ENCODE peak calls at places on chromosome 5, in six cellular contexts. One of them, this sample, is unnamed.

GRCh38 chr5:159811712-159812111 is 104.6 kb upstream of the ADRA1B start:
- DNase-seq in mammary epithelial cell: no peak
- DNase-seq in heart right ventricle: no peak
- DNase-seq in cardiac muscle cell: no peak
- DNase-seq in AG04450: no peak
- DNase-seq in A549: no peak
- DNase-seq in this sample: no peak

GRCh38 chr5:42756630-42757601 is at the start of gene CCDC152:
- DNase-seq in mammary epithelial cell: peak
- DNase-seq in heart right ventricle: peak
- DNase-seq in cardiac muscle cell: peak
- DNase-seq in AG04450: no peak
- DNase-seq in A549: no peak
- DNase-seq in this sample: peak

GRCh38 chr5:38595149-38595725 is 38.8 kb upstream of the LIFR start:
- DNase-seq in mammary epithelial cell: peak
- DNase-seq in heart right ventricle: no peak
- DNase-seq in cardiac muscle cell: peak
- DNase-seq in AG04450: peak
- DNase-seq in A549: no peak
- DNase-seq in this sample: no peak

GRCh38 chr5:168404366-168404765 is 81.9 kb upstream of the RARS1 start:
- DNase-seq in mammary epithelial cell: peak
- DNase-seq in heart right ventricle: no peak
- DNase-seq in cardiac muscle cell: peak
- DNase-seq in AG04450: peak
- DNase-seq in A549: no peak
- DNase-seq in this sample: no peak

GRCh38 chr5:171999877-172000276 is 6.6 kb downstream of the FBXW11 start:
- DNase-seq in mammary epithelial cell: no peak
- DNase-seq in heart right ventricle: no peak
- DNase-seq in cardiac muscle cell: no peak
- DNase-seq in AG04450: no peak
- DNase-seq in A549: no peak
- DNase-seq in this sample: no peak

GRCh38 chr5:106435185-106435584 is 1235.6 kb downstream of the EFNA5 start:
- DNase-seq in mammary epithelial cell: no peak
- DNase-seq in heart right ventricle: no peak
- DNase-seq in cardiac muscle cell: no peak
- DNase-seq in AG04450: no peak
- DNase-seq in A549: no peak
- DNase-seq in this sample: no peak

GRCh38 chr5:132310141-132310834 is 16.1 kb downstream of the SLC22A4 start:
- DNase-seq in mammary epithelial cell: no peak
- DNase-seq in heart right ventricle: no peak
- DNase-seq in cardiac muscle cell: no peak
- DNase-seq in AG04450: no peak
- DNase-seq in A549: no peak
- DNase-seq in this sample: no peak

GRCh38 chr5:176133289-176133870 is 104.8 kb upstream of the SIMC1 start:
- DNase-seq in mammary epithelial cell: no peak
- DNase-seq in heart right ventricle: no peak
- DNase-seq in cardiac muscle cell: no peak
- DNase-seq in AG04450: no peak
- DNase-seq in A549: no peak
- DNase-seq in this sample: no peak

GRCh38 chr5:180289433-180289832 is 2.5 kb downstream of the MAPK9 start:
- DNase-seq in mammary epithelial cell: peak
- DNase-seq in heart right ventricle: no peak
- DNase-seq in cardiac muscle cell: no peak
- DNase-seq in AG04450: no peak
- DNase-seq in A549: no peak
- DNase-seq in this sample: no peak

GRCh38 chr5:60945760-60946253 is 802 bp downstream of the NDUFAF2 start:
- DNase-seq in mammary epithelial cell: peak
- DNase-seq in heart right ventricle: peak
- DNase-seq in cardiac muscle cell: peak
- DNase-seq in AG04450: peak
- DNase-seq in A549: peak
- DNase-seq in this sample: no peak

GRCh38 chr5:86679529-86679928 is 61.8 kb downstream of the COX7C start:
- DNase-seq in mammary epithelial cell: peak
- DNase-seq in heart right ventricle: peak
- DNase-seq in cardiac muscle cell: peak
- DNase-seq in AG04450: peak
- DNase-seq in A549: peak
- DNase-seq in this sample: no peak

GRCh38 chr5:168766038-168766700 is 187.0 kb upstream of the PANK3 start:
- DNase-seq in mammary epithelial cell: no peak
- DNase-seq in heart right ventricle: no peak
- DNase-seq in cardiac muscle cell: no peak
- DNase-seq in AG04450: no peak
- DNase-seq in A549: no peak
- DNase-seq in this sample: no peak

GRCh38 chr5:169350759-169351240 is 49.9 kb upstream of the SLIT3 start:
- DNase-seq in mammary epithelial cell: peak
- DNase-seq in heart right ventricle: peak
- DNase-seq in cardiac muscle cell: peak
- DNase-seq in AG04450: peak
- DNase-seq in A549: peak
- DNase-seq in this sample: no peak

GRCh38 chr5:6780802-6781391 is 67.7 kb downstream of the TENT4A start:
- DNase-seq in mammary epithelial cell: no peak
- DNase-seq in heart right ventricle: no peak
- DNase-seq in cardiac muscle cell: no peak
- DNase-seq in AG04450: no peak
- DNase-seq in A549: peak
- DNase-seq in this sample: no peak

GRCh38 chr5:104297076-104297475 is 734.5 kb upstream of the NUDT12 start:
- DNase-seq in mammary epithelial cell: no peak
- DNase-seq in heart right ventricle: no peak
- DNase-seq in cardiac muscle cell: no peak
- DNase-seq in AG04450: no peak
- DNase-seq in A549: no peak
- DNase-seq in this sample: no peak

GRCh38 chr5:157998021-157998504 is 139.1 kb upstream of the CLINT1 start:
- DNase-seq in mammary epithelial cell: peak
- DNase-seq in heart right ventricle: no peak
- DNase-seq in cardiac muscle cell: peak
- DNase-seq in AG04450: no peak
- DNase-seq in A549: no peak
- DNase-seq in this sample: no peak

GRCh38 chr5:69213513-69214215 is 21.0 kb upstream of the CDK7 start:
- DNase-seq in mammary epithelial cell: peak
- DNase-seq in heart right ventricle: no peak
- DNase-seq in cardiac muscle cell: peak
- DNase-seq in AG04450: peak
- DNase-seq in A549: no peak
- DNase-seq in this sample: no peak

GRCh38 chr5:97499605-97500004 is 316.6 kb upstream of the RIOK2 start:
- DNase-seq in mammary epithelial cell: no peak
- DNase-seq in heart right ventricle: peak
- DNase-seq in cardiac muscle cell: peak
- DNase-seq in AG04450: no peak
- DNase-seq in A549: no peak
- DNase-seq in this sample: no peak

GRCh38 chr5:141513021-141513626 is 24.2 kb downstream of the PCDHGC5 start:
- DNase-seq in mammary epithelial cell: no peak
- DNase-seq in heart right ventricle: no peak
- DNase-seq in cardiac muscle cell: peak
- DNase-seq in AG04450: no peak
- DNase-seq in A549: no peak
- DNase-seq in this sample: no peak

GRCh38 chr5:167895899-167896659 is 395.4 kb upstream of the WWC1 start:
- DNase-seq in mammary epithelial cell: no peak
- DNase-seq in heart right ventricle: no peak
- DNase-seq in cardiac muscle cell: no peak
- DNase-seq in AG04450: no peak
- DNase-seq in A549: no peak
- DNase-seq in this sample: no peak

GRCh38 chr5:100026601-100027000 is 508.6 kb upstream of the FAM174A start:
- DNase-seq in mammary epithelial cell: no peak
- DNase-seq in heart right ventricle: no peak
- DNase-seq in cardiac muscle cell: no peak
- DNase-seq in AG04450: no peak
- DNase-seq in A549: no peak
- DNase-seq in this sample: no peak

GRCh38 chr5:27158775-27159174 is 120.4 kb upstream of the CDH9 start:
- DNase-seq in mammary epithelial cell: peak
- DNase-seq in heart right ventricle: no peak
- DNase-seq in cardiac muscle cell: peak
- DNase-seq in AG04450: no peak
- DNase-seq in A549: no peak
- DNase-seq in this sample: no peak

GRCh38 chr5:60312098-60312497 is 387.9 kb downstream of the DEPDC1B start:
- DNase-seq in mammary epithelial cell: no peak
- DNase-seq in heart right ventricle: no peak
- DNase-seq in cardiac muscle cell: no peak
- DNase-seq in AG04450: no peak
- DNase-seq in A549: no peak
- DNase-seq in this sample: no peak

GRCh38 chr5:60958088-60958487 is 13.1 kb downstream of the NDUFAF2 start:
- DNase-seq in mammary epithelial cell: no peak
- DNase-seq in heart right ventricle: no peak
- DNase-seq in cardiac muscle cell: no peak
- DNase-seq in AG04450: no peak
- DNase-seq in A549: no peak
- DNase-seq in this sample: no peak

GRCh38 chr5:62348723-62349481 is 42.9 kb downstream of the KIF2A start:
- DNase-seq in mammary epithelial cell: no peak
- DNase-seq in heart right ventricle: no peak
- DNase-seq in cardiac muscle cell: no peak
- DNase-seq in AG04450: no peak
- DNase-seq in A549: no peak
- DNase-seq in this sample: no peak

GRCh38 chr5:62354028-62354874 is 48.2 kb downstream of the KIF2A start:
- DNase-seq in mammary epithelial cell: peak
- DNase-seq in heart right ventricle: peak
- DNase-seq in cardiac muscle cell: peak
- DNase-seq in AG04450: peak
- DNase-seq in A549: peak
- DNase-seq in this sample: no peak
- TF ChIP-seq CTCF in mammary epithelial cell: peak
- TF ChIP-seq CTCF in heart right ventricle: peak
- TF ChIP-seq CTCF in cardiac muscle cell: peak
- TF ChIP-seq CTCF in AG04450: peak
- TF ChIP-seq CTCF in A549: peak
- TF ChIP-seq CTCF in this sample: no peak

GRCh38 chr5:127612441-127613141 is 36.3 kb upstream of the CTXN3 start:
- DNase-seq in mammary epithelial cell: peak
- DNase-seq in heart right ventricle: no peak
- DNase-seq in cardiac muscle cell: no peak
- DNase-seq in AG04450: no peak
- DNase-seq in A549: no peak
- DNase-seq in this sample: no peak
- TF ChIP-seq CTCF in mammary epithelial cell: no peak
- TF ChIP-seq CTCF in heart right ventricle: no peak
- TF ChIP-seq CTCF in cardiac muscle cell: no peak
- TF ChIP-seq CTCF in AG04450: no peak
- TF ChIP-seq CTCF in A549: no peak
- TF ChIP-seq CTCF in this sample: no peak

DNA sequence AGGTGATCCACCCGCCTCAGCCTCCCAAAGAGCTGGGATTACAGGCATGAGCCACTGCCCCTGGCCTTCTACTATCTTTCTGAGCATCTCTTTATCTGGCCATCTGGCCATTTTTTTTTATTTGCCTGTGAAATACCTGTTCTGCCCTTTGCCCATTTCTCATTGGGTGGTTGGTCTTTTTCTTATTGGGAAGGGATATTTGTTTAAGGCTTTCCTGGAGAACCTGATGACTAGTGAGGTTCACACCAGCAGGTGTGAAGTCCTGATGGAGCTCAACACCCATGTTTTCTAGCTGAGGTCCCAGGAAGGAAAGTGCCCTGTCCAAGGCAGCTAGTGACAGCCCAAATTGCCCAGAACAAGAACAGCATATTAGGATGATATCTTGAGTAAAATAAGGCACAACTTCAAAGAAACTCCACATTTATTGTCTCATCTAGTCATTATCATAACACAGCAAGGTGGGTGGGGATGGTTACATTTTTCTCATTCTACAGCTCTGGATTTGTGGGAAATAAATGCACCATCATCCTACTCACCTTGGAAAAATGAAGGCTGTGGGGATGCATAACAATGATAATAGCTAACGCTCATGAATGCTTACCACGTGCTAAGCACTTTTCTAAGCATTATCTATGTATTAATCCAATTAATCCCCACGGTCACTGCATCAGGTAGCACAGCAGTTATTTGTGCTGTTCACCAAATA is 20.3 kb downstream of the SLC36A3 start:
- DNase-seq in mammary epithelial cell: peak
- DNase-seq in heart right ventricle: no peak
- DNase-seq in cardiac muscle cell: no peak
- DNase-seq in AG04450: no peak
- DNase-seq in A549: no peak
- DNase-seq in this sample: no peak
- TF ChIP-seq CTCF in mammary epithelial cell: no peak
- TF ChIP-seq CTCF in heart right ventricle: no peak
- TF ChIP-seq CTCF in cardiac muscle cell: no peak
- TF ChIP-seq CTCF in AG04450: no peak
- TF ChIP-seq CTCF in A549: no peak
- TF ChIP-seq CTCF in this sample: no peak

DNA sequence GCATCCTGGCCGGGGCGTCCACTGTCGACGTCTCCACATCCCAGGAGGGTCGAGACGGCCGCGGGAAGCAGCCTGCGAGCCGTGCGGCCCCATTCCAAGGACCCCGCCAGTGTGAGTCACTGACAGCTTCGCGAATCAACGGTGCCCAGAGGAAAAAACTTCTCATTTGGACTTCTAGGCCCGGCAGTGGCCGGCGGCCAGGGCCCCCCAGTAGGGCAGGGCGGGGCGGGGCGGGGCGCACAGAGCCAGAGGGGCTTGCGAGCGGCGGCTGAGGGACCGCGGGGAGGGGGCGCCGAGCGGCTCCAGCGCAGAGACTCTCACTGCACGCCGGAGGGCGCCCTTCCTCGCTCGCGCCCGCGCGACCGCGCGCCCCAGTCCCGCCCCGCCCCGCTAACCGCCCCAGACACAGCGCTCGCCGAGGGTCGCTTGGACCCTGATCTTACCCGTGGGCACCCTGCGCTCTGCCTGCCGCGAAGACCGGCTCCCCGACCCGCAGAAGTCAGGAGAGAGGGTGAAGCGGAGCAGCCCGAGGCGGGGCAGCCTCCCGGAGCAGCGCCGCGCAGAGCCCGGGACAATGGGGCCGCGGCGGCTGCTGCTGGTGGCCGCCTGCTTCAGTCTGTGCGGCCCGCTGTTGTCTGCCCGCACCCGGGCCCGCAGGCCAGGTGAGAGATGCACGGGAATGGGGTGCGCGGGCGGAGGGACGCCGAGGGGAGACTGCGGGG is at the start of gene F2R:
- DNase-seq in mammary epithelial cell: peak
- DNase-seq in heart right ventricle: peak
- DNase-seq in cardiac muscle cell: peak
- DNase-seq in AG04450: no peak
- DNase-seq in A549: peak
- DNase-seq in this sample: peak
- TF ChIP-seq CTCF in mammary epithelial cell: peak
- TF ChIP-seq CTCF in heart right ventricle: peak
- TF ChIP-seq CTCF in cardiac muscle cell: peak
- TF ChIP-seq CTCF in AG04450: peak
- TF ChIP-seq CTCF in A549: peak
- TF ChIP-seq CTCF in this sample: no peak

This sample was measured in activated B cell treated with CpG ODN at 0.5 μM for 24 hours.